ENCODE peak calls at places on chromosomes 13 and 19, in six cellular contexts. One of them, this sample, is unnamed.
A peak's percentile ranks its signal among the peaks of the same experiment; 100 is the strongest.

GRCh38 chr13:20721454-20722357 is 18.2 kb downstream of the IL17D start:
- DNase-seq in mesendoderm: peak; percentile 66
- DNase-seq in Peyer's patch: no peak
- DNase-seq in neural progenitor cell: peak; percentile 77
- DNase-seq in HCT116: no peak
- DNase-seq in heart left ventricle: no peak
- DNase-seq in this sample: no peak

GRCh38 chr13:28526876-28527275 is 31.9 kb upstream of the FLT1 start:
- DNase-seq in mesendoderm: no peak
- DNase-seq in Peyer's patch: no peak
- DNase-seq in neural progenitor cell: no peak
- DNase-seq in HCT116: no peak
- DNase-seq in heart left ventricle: no peak
- DNase-seq in this sample: no peak

GRCh38 chr19:41540041-41540695 is 35.8 kb upstream of the CEACAM21 start:
- DNase-seq in mesendoderm: peak; percentile 48
- DNase-seq in Peyer's patch: no peak
- DNase-seq in neural progenitor cell: no peak
- DNase-seq in HCT116: no peak
- DNase-seq in heart left ventricle: no peak
- DNase-seq in this sample: no peak

GRCh38 chr13:74687452-74688180 is 553.4 kb upstream of the KLF12 start:
- DNase-seq in mesendoderm: no peak
- DNase-seq in Peyer's patch: no peak
- DNase-seq in neural progenitor cell: peak; percentile 84
- DNase-seq in HCT116: no peak
- DNase-seq in heart left ventricle: peak; percentile 43
- DNase-seq in this sample: no peak

GRCh38 chr19:41362143-41362847 is 1.7 kb downstream of the B9D2 start:
- DNase-seq in mesendoderm: no peak
- DNase-seq in Peyer's patch: no peak
- DNase-seq in neural progenitor cell: no peak
- DNase-seq in HCT116: no peak
- DNase-seq in heart left ventricle: no peak
- DNase-seq in this sample: no peak

GRCh38 chr13:106291006-106291405 is 244.5 kb downstream of the EFNB2 start:
- DNase-seq in mesendoderm: no peak
- DNase-seq in Peyer's patch: no peak
- DNase-seq in neural progenitor cell: no peak
- DNase-seq in HCT116: no peak
- DNase-seq in heart left ventricle: no peak
- DNase-seq in this sample: no peak

GRCh38 chr13:91162180-91162579 is 185.3 kb upstream of the MIR17HG start:
- DNase-seq in mesendoderm: peak; percentile 73
- DNase-seq in Peyer's patch: no peak
- DNase-seq in neural progenitor cell: peak; percentile 21
- DNase-seq in HCT116: no peak
- DNase-seq in heart left ventricle: no peak
- DNase-seq in this sample: no peak

GRCh38 chr13:93767917-93768422 is 541.4 kb downstream of the GPC6 start:
- DNase-seq in mesendoderm: no peak
- DNase-seq in Peyer's patch: no peak
- DNase-seq in neural progenitor cell: no peak
- DNase-seq in HCT116: no peak
- DNase-seq in heart left ventricle: no peak
- DNase-seq in this sample: no peak

GRCh38 chr19:50844296-50844935 is 10.3 kb upstream of the KLK3 start:
- DNase-seq in mesendoderm: no peak
- DNase-seq in Peyer's patch: peak; percentile 25
- DNase-seq in neural progenitor cell: no peak
- DNase-seq in HCT116: no peak
- DNase-seq in heart left ventricle: no peak
- DNase-seq in this sample: no peak

GRCh38 chr13:40787062-40787461 is 2.3 kb upstream of the SLC25A15 start:
- DNase-seq in mesendoderm: no peak
- DNase-seq in Peyer's patch: peak; percentile 38
- DNase-seq in neural progenitor cell: no peak
- DNase-seq in HCT116: no peak
- DNase-seq in heart left ventricle: no peak
- DNase-seq in this sample: no peak

GRCh38 chr13:32081591-32081990 is 50.0 kb downstream of the FRY start:
- DNase-seq in mesendoderm: no peak
- DNase-seq in Peyer's patch: no peak
- DNase-seq in neural progenitor cell: no peak
- DNase-seq in HCT116: no peak
- DNase-seq in heart left ventricle: no peak
- DNase-seq in this sample: no peak

GRCh38 chr13:62210951-62211350 is 795.3 kb upstream of the PCDH20 start:
- DNase-seq in mesendoderm: no peak
- DNase-seq in Peyer's patch: no peak
- DNase-seq in neural progenitor cell: no peak
- DNase-seq in HCT116: no peak
- DNase-seq in heart left ventricle: no peak
- DNase-seq in this sample: no peak

GRCh38 chr13:44011036-44011435 is 131.3 kb downstream of the LACC1 start:
- DNase-seq in mesendoderm: no peak
- DNase-seq in Peyer's patch: no peak
- DNase-seq in neural progenitor cell: no peak
- DNase-seq in HCT116: no peak
- DNase-seq in heart left ventricle: no peak
- DNase-seq in this sample: no peak

GRCh38 chr19:21947775-21948174 is 63.0 kb downstream of the ZNF208 start:
- DNase-seq in mesendoderm: peak; percentile 23
- DNase-seq in Peyer's patch: no peak
- DNase-seq in neural progenitor cell: no peak
- DNase-seq in HCT116: peak; percentile 4
- DNase-seq in heart left ventricle: no peak
- DNase-seq in this sample: no peak

GRCh38 chr19:18435185-18435841 is 2.6 kb downstream of the ISYNA1 start:
- DNase-seq in mesendoderm: no peak
- DNase-seq in Peyer's patch: peak; percentile 57
- DNase-seq in neural progenitor cell: no peak
- DNase-seq in HCT116: no peak
- DNase-seq in heart left ventricle: no peak
- DNase-seq in this sample: no peak

GRCh38 chr19:32773126-32773525 is 53.6 kb downstream of the TDRD12 start:
- DNase-seq in mesendoderm: no peak
- DNase-seq in Peyer's patch: no peak
- DNase-seq in neural progenitor cell: no peak
- DNase-seq in HCT116: no peak
- DNase-seq in heart left ventricle: no peak
- DNase-seq in this sample: no peak

GRCh38 chr13:68081051-68081450 is 850.9 kb upstream of the PCDH9 start:
- DNase-seq in mesendoderm: no peak
- DNase-seq in Peyer's patch: no peak
- DNase-seq in neural progenitor cell: no peak
- DNase-seq in HCT116: no peak
- DNase-seq in heart left ventricle: no peak
- DNase-seq in this sample: no peak

GRCh38 chr13:76300688-76301087 is 585.5 kb downstream of the KCTD12 start:
- DNase-seq in mesendoderm: no peak
- DNase-seq in Peyer's patch: no peak
- DNase-seq in neural progenitor cell: no peak
- DNase-seq in HCT116: no peak
- DNase-seq in heart left ventricle: no peak
- DNase-seq in this sample: no peak

GRCh38 chr13:113029061-113029445 is 60.0 kb downstream of the MCF2L start:
- DNase-seq in mesendoderm: no peak
- DNase-seq in Peyer's patch: no peak
- DNase-seq in neural progenitor cell: no peak
- DNase-seq in HCT116: no peak
- DNase-seq in heart left ventricle: no peak
- DNase-seq in this sample: no peak

GRCh38 chr19:35714601-35715354 is 3.0 kb upstream of the KMT2B start:
- DNase-seq in mesendoderm: peak; percentile 61
- DNase-seq in Peyer's patch: no peak
- DNase-seq in neural progenitor cell: peak; percentile 42
- DNase-seq in HCT116: no peak
- DNase-seq in heart left ventricle: no peak
- DNase-seq in this sample: no peak

GRCh38 chr13:22402682-22403081 is 731.8 kb downstream of the FGF9 start:
- DNase-seq in mesendoderm: no peak
- DNase-seq in Peyer's patch: no peak
- DNase-seq in neural progenitor cell: no peak
- DNase-seq in HCT116: no peak
- DNase-seq in heart left ventricle: no peak
- DNase-seq in this sample: no peak

GRCh38 chr13:114112826-114113322 is 19.5 kb downstream of the RASA3 start:
- DNase-seq in mesendoderm: peak; percentile 75
- DNase-seq in Peyer's patch: no peak
- DNase-seq in neural progenitor cell: peak; percentile 67
- DNase-seq in HCT116: no peak
- DNase-seq in heart left ventricle: no peak
- DNase-seq in this sample: no peak

GRCh38 chr13:114111577-114111976 is 20.8 kb downstream of the RASA3 start:
- DNase-seq in mesendoderm: no peak
- DNase-seq in Peyer's patch: peak; percentile 50
- DNase-seq in neural progenitor cell: no peak
- DNase-seq in HCT116: no peak
- DNase-seq in heart left ventricle: no peak
- DNase-seq in this sample: no peak

GRCh38 chr13:114113961-114114360 is 18.5 kb downstream of the RASA3 start:
- DNase-seq in mesendoderm: no peak
- DNase-seq in Peyer's patch: peak; percentile 38
- DNase-seq in neural progenitor cell: no peak
- DNase-seq in HCT116: no peak
- DNase-seq in heart left ventricle: no peak
- DNase-seq in this sample: no peak

GRCh38 chr13:114110091-114110829 is 22.2 kb downstream of the RASA3 start:
- DNase-seq in mesendoderm: peak; percentile 77
- DNase-seq in Peyer's patch: peak; percentile 88
- DNase-seq in neural progenitor cell: peak; percentile 68
- DNase-seq in HCT116: no peak
- DNase-seq in heart left ventricle: no peak
- DNase-seq in this sample: peak; percentile 88

GRCh38 chr13:114112231-114112825 is 20.1 kb downstream of the RASA3 start:
- DNase-seq in mesendoderm: peak; percentile 66
- DNase-seq in Peyer's patch: peak; percentile 44
- DNase-seq in neural progenitor cell: peak; percentile 80
- DNase-seq in HCT116: no peak
- DNase-seq in heart left ventricle: no peak
- DNase-seq in this sample: no peak
- H3K27ac ChIP-seq in mesendoderm: peak overlapping the region; percentile 73
- H3K27ac ChIP-seq in Peyer's patch: peak overlapping the region; percentile 72
- H3K27ac ChIP-seq in neural progenitor cell: peak overlapping the region; percentile 75
- H3K27ac ChIP-seq in HCT116: no peak overlapping the region
- H3K27ac ChIP-seq in heart left ventricle: no peak overlapping the region
- H3K27ac ChIP-seq in this sample: no peak overlapping the region

DNA sequence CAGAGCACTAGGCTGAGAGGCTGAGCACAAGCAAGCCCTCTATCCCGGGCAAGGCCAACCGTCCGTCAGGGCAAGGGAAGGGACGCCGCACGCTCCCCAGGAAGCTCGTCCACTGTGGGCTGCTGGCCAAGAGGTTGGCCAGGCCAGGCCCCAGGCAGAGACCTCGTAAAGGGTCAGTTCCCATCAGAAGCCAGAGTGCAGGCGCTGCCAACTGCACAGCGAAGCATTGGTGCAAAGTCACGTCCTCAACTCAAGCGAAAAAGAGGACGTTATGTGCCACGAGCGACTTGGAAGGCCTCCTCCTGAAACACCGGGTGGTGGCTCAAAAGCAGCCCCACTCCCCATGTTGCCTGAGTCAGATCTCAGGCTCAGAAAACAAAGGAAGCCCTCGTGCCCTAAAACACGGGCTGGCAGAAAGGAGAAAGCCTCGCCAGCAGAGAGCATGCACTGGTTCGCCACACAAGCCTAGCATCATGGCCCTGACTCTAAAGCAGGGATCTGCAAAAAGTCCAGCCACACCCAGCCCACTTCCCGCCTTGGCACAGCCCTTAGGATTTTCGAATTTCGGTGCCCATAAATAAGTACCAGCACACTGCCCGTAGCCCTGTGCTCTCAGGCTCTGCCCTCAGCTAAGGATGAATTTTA is 4.7 kb downstream of the AKAP8 start:
- DNase-seq in mesendoderm: no peak
- DNase-seq in Peyer's patch: no peak
- DNase-seq in neural progenitor cell: no peak
- DNase-seq in HCT116: no peak
- DNase-seq in heart left ventricle: peak; percentile 69
- DNase-seq in this sample: no peak
- H3K36me3 ChIP-seq in mesendoderm: peaks cover 12% of the 10 kb centered on the region
- H3K36me3 ChIP-seq in Peyer's patch: peaks cover 48% of the 10 kb centered on the region
- H3K36me3 ChIP-seq in neural progenitor cell: peaks cover 5% of the 10 kb centered on the region
- H3K36me3 ChIP-seq in HCT116: peaks cover 26% of the 10 kb centered on the region
- H3K36me3 ChIP-seq in heart left ventricle: peaks cover 43% of the 10 kb centered on the region
- H3K36me3 ChIP-seq in this sample: peaks cover 34% of the 10 kb centered on the region

GRCh38 chr19:16068696-16069259 is 7.5 kb upstream of the TPM4 start:
- DNase-seq in mesendoderm: no peak
- DNase-seq in Peyer's patch: peak; percentile 37
- DNase-seq in neural progenitor cell: no peak
- DNase-seq in HCT116: no peak
- DNase-seq in heart left ventricle: no peak
- DNase-seq in this sample: no peak

GRCh38 chr19:16073481-16073880 is 2.8 kb upstream of the TPM4 start:
- DNase-seq in mesendoderm: no peak
- DNase-seq in Peyer's patch: no peak
- DNase-seq in neural progenitor cell: no peak
- DNase-seq in HCT116: no peak
- DNase-seq in heart left ventricle: no peak
- DNase-seq in this sample: no peak

GRCh38 chr19:16070366-16070990 is 5.8 kb upstream of the TPM4 start:
- DNase-seq in mesendoderm: no peak
- DNase-seq in Peyer's patch: peak; percentile 98
- DNase-seq in neural progenitor cell: no peak
- DNase-seq in HCT116: peak; percentile 86
- DNase-seq in heart left ventricle: peak; percentile 71
- DNase-seq in this sample: peak; percentile 98

GRCh38 chr19:16069813-16070365 is 6.4 kb upstream of the TPM4 start:
- DNase-seq in mesendoderm: no peak
- DNase-seq in Peyer's patch: no peak
- DNase-seq in neural progenitor cell: no peak
- DNase-seq in HCT116: no peak
- DNase-seq in heart left ventricle: no peak
- DNase-seq in this sample: no peak

DNA sequence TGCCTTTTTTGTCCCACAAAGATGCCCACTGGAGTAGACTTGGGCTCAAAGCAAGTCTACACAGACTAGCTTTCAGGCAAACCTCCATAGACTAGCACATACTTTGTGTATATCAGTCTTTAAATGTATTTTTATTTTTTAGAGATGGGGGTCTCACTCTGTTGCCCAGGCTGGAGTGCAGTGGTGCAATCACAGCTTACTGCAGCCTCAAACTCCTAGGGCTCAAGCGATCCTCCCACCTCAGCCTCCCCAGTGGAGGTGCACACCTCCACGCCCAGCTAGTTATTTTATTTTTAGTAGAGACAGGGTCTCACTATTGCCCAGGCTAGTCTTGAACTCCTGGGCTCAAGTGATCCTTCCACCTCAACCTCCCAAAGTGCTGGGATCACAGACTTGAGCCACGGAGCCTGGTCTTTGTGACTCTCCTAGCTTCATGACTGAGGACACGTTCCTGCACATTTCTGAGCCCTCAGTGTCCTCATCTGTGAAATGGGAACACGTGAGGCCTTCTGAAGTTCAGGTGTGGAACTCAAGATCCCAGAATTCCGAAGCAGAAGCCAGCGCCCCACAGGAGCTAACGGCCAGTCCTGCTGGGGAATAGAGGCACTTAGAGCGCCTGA is 5.1 kb upstream of the TPM4 start:
- DNase-seq in mesendoderm: no peak
- DNase-seq in Peyer's patch: no peak
- DNase-seq in neural progenitor cell: no peak
- DNase-seq in HCT116: no peak
- DNase-seq in heart left ventricle: no peak
- DNase-seq in this sample: no peak
- H3K27ac ChIP-seq in mesendoderm: no peak overlapping the region
- H3K27ac ChIP-seq in Peyer's patch: peak overlapping the region; percentile 96
- H3K27ac ChIP-seq in neural progenitor cell: no peak overlapping the region
- H3K27ac ChIP-seq in HCT116: peak overlapping the region; percentile 83
- H3K27ac ChIP-seq in heart left ventricle: peak overlapping the region; percentile 65
- H3K27ac ChIP-seq in this sample: peak overlapping the region; percentile 89

GRCh38 chr19:309206-309565 is 18.0 kb upstream of the PLPP2 start:
- DNase-seq in mesendoderm: no peak
- DNase-seq in Peyer's patch: peak; percentile 36
- DNase-seq in neural progenitor cell: no peak
- DNase-seq in HCT116: no peak
- DNase-seq in heart left ventricle: no peak
- DNase-seq in this sample: no peak
- H3K36me3 ChIP-seq in mesendoderm: peaks cover 16% of the 10 kb centered on the region
- H3K36me3 ChIP-seq in Peyer's patch: peaks cover 65% of the 10 kb centered on the region
- H3K36me3 ChIP-seq in neural progenitor cell: no peaks in the 10 kb centered on the region
- H3K36me3 ChIP-seq in HCT116: peaks cover 9% of the 10 kb centered on the region
- H3K36me3 ChIP-seq in heart left ventricle: peaks cover 53% of the 10 kb centered on the region
- H3K36me3 ChIP-seq in this sample: peaks cover 27% of the 10 kb centered on the region

This sample was measured in CD4-positive, alpha-beta memory T cell.